ENCODE peak calls at places on chromosomes 16 and 17, in five cellular contexts. C is lung, A is ascending aorta, G is BE2C, L is SK-N-SH. P is an unnamed sample. For H3K27me3, the result is how much of the 10 kb centered on the place peaks cover.

GRCh38 chr17:59786536-59787319 is 79.3 kb downstream of the VMP1 start:
- DNase-seq in C (peak), A (peak), G (peak), L (peak), P (peak)

GRCh38 chr17:77106874-77107358 is 33.9 kb upstream of the SEC14L1 start:
- DNase-seq in C (no peak), A (no peak), G (no peak), L (no peak), P (peak)

GRCh38 chr16:31009894-31010293 is 544 bp downstream of the STX1B start:
- DNase-seq in C (no peak), A (no peak), G (no peak), L (peak), P (no peak)

GRCh38 chr17:29155235-29155965 is 24.8 kb downstream of the MYO18A start:
- DNase-seq in C (no peak), A (peak), G (peak), L (peak), P (peak)

GRCh38 chr17:66306413-66306812 is 4.0 kb downstream of the PRKCA start:
- DNase-seq in C (no peak), A (no peak), G (no peak), L (no peak), P (no peak)

GRCh38 chr17:59378621-59379194 is 47.3 kb downstream of the YPEL2 start:
- DNase-seq in C (no peak), A (peak), G (no peak), L (no peak), P (peak)

GRCh38 chr16:66979011-66979717 is 9.2 kb upstream of the CES4A start:
- DNase-seq in C (peak), A (peak), G (no peak), L (no peak), P (no peak)

GRCh38 chr17:19265755-19266154 is 28.6 kb downstream of the EPN2 start:
- DNase-seq in C (no peak), A (no peak), G (no peak), L (no peak), P (no peak)

GRCh38 chr16:11586375-11586855 is 304 bp downstream of the LITAF start:
- DNase-seq in C (no peak), A (no peak), G (no peak), L (no peak), P (no peak)

GRCh38 chr17:38322156-38322779 is 21.5 kb downstream of the GPR179 start:
- DNase-seq in C (peak), A (peak), G (peak), L (peak), P (peak)

GRCh38 chr17:17670701-17671319 is 10.4 kb upstream of the RAI1 start:
- DNase-seq in C (no peak), A (no peak), G (no peak), L (no peak), P (no peak)

GRCh38 chr17:81365148-81365600 is 30.1 kb upstream of the BAHCC1 start:
- DNase-seq in C (peak), A (peak), G (no peak), L (no peak), P (peak)

GRCh38 chr16:85350973-85351372 is 238.7 kb upstream of the CIBAR2 start:
- DNase-seq in C (peak), A (peak), G (peak), L (peak), P (no peak)
- H3K27me3 ChIP-seq in C (under half), A (under half), G (under half), L (under half), P (under half)

DNA sequence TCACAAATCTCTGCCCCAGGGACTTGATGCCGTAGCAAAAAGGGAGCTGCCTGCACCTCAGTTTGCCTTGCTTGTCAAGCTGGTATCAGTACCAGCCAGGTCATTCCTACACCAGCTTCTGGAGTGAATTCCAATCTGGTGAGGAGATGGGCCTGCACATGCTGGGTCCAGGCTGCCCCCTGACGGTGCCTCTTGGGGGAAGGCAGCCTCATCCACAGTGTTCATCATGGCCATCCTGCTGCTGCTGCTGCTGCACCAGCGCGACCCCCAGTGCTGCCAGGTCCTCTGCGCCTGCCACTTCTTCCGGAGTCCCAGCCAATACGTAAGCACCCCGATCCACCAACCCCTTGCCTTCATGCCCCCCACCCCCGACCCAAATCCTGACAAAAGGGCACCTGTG is 8.3 kb downstream of the MRPL27 start:
- DNase-seq in C (no peak), A (no peak), G (no peak), L (no peak), P (peak)
- TF ChIP-seq CTCF in C (no peak), A (no peak), G (no peak), L (peak), P (peak)

GRCh38 chr16:3004319-3004718 is 8.4 kb upstream of the CLDN9 start:
- DNase-seq in C (no peak), A (no peak), G (no peak), L (no peak), P (no peak)
- H3K4me3 ChIP-seq in C (peak), A (peak), G (no peak), L (no peak), P (no peak)

GRCh38 chr17:79743614-79744013 is 12.9 kb downstream of the ENPP7 start:
- DNase-seq in C (no peak), A (no peak), G (no peak), L (no peak), P (no peak)
- H3K27me3 ChIP-seq in C (under half), A (under half), G (under half), L (under half), P (half or more)

GRCh38 chr17:57902800-57903759 is 52.1 kb downstream of the CUEDC1 start:
- DNase-seq in C (peak), A (peak), G (no peak), L (no peak), P (no peak)
- TF ChIP-seq CTCF in C (no peak), A (no peak), G (no peak), L (no peak), P (no peak)

DNA sequence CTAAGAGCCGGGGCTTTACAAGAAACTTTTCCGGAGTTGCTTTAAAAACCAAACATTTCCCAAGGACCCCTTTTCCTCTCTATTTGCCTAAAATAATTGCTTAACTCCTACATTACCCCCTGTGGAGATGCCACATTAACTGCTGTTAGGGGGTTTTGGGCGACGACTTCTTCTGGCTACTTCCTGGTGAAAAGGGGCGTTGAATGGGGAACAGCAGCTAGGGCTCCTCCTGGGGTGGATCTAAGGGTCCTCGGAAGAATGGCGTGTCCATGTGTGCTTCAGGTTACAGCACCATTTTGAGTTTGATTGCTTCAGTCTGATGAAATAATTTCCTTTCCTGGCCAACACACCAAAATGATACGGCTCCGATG is 22.0 kb downstream of the ABCC1 start:
- DNase-seq in C (no peak), A (no peak), G (no peak), L (no peak), P (peak)
- H3K4me3 ChIP-seq in C (no peak), A (no peak), G (no peak), L (no peak), P (no peak)

GRCh38 chr17:49001671-49002070 is 4.5 kb downstream of the IGF2BP1 start:
- DNase-seq in C (no peak), A (no peak), G (no peak), L (no peak), P (no peak)
- H3K27me3 ChIP-seq in C (under half), A (under half), G (half or more), L (half or more), P (under half)

GRCh38 chr16:72838999-72839398 is 208.9 kb downstream of the ZFHX3 start:
- DNase-seq in C (no peak), A (no peak), G (no peak), L (no peak), P (no peak)

GRCh38 chr16:72835041-72835440 is 212.9 kb downstream of the ZFHX3 start:
- DNase-seq in C (no peak), A (no peak), G (no peak), L (no peak), P (no peak)

GRCh38 chr16:72837846-72838661 is 209.9 kb downstream of the ZFHX3 start:
- DNase-seq in C (no peak), A (no peak), G (no peak), L (no peak), P (peak)

GRCh38 chr16:72836181-72836580 is 211.7 kb downstream of the ZFHX3 start:
- DNase-seq in C (no peak), A (no peak), G (no peak), L (no peak), P (peak)

DNA sequence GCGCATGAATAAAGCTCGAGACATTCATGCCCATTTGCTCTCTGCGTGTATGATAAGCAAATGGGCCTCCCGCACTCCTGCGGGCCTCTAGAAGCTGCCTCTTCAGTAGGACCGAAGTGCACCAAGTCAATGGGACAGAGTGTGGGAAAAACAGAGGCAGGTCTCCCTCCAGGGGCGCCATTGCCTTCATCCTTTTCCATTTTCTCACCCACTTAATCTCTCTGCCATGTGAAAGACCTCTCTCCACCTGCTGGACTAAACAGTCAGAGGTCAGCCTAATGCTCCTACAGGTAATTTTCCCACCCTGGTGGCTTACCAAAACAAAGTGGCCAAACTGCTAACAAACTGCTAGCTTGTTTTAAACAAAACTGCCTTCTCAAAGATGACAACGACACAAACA is 210.9 kb downstream of the ZFHX3 start:
- DNase-seq in C (no peak), A (no peak), G (no peak), L (no peak), P (peak)
- TF ChIP-seq CTCF in C (no peak), A (no peak), G (peak), L (no peak), P (peak)